ENCODE peak calls at places on chromosomes 13 and 19, in nine cellular contexts. A is brain microvascular endothelial cell, O is IMR-90, J is cardiac muscle cell, R is right atrium auricular region, I is Peyer's patch, H is BE2C, G is HFF-Myc, B is tibial artery. L is an unnamed sample.
A peak's percentile ranks its signal among the peaks of the same experiment; 100 is the strongest.

GRCh38 chr19:42233106-42233505 is 9.3 kb downstream of the GSK3A start:
- DNase-seq in A (no peak), O (no peak), J (no peak), R (no peak), I (no peak), H (no peak), G (no peak), B (no peak), L (no peak)

GRCh38 chr13:26021516-26021915 is 30.3 kb downstream of the SHISA2 start:
- DNase-seq in A (no peak), O (no peak), J (no peak), R (no peak), I (no peak), H (no peak), G (no peak), B (no peak), L (no peak)

GRCh38 chr19:39696418-39696817 is 7.9 kb upstream of the LGALS14 start:
- DNase-seq in A (no peak), O (no peak), J (no peak), R (no peak), I (no peak), H (no peak), G (no peak), B (no peak), L (no peak)

GRCh38 chr13:41746259-41746658 is 214.7 kb downstream of the VWA8 start:
- DNase-seq in A (peak; percentile 47), O (peak; percentile 79), J (no peak), R (no peak), I (no peak), H (no peak), G (peak; percentile 17), B (no peak), L (no peak)

GRCh38 chr19:39126593-39127187 is 1.1 kb downstream of the PAK4 start:
- DNase-seq in A (no peak), O (no peak), J (no peak), R (no peak), I (peak; percentile 86), H (no peak), G (no peak), B (peak; percentile 34), L (peak; percentile 58)

GRCh38 chr13:110700186-110700585 is 5.7 kb downstream of the CARS2 start:
- DNase-seq in A (no peak), O (no peak), J (no peak), R (no peak), I (no peak), H (no peak), G (no peak), B (no peak), L (no peak)

GRCh38 chr13:109804654-109805053 is 18.3 kb upstream of the IRS2 start:
- DNase-seq in A (no peak), O (no peak), J (no peak), R (no peak), I (no peak), H (no peak), G (no peak), B (no peak), L (no peak)

GRCh38 chr13:87129602-87130300 is 541.4 kb upstream of the SLITRK5 start:
- DNase-seq in A (peak; percentile 1), O (peak; percentile 47), J (no peak), R (no peak), I (no peak), H (no peak), G (no peak), B (no peak), L (peak; percentile 77)

GRCh38 chr19:37778613-37779138 is 710 bp downstream of the ZNF573 start:
- DNase-seq in A (no peak), O (peak; percentile 0), J (peak; percentile 12), R (no peak), I (no peak), H (no peak), G (no peak), B (no peak), L (peak; percentile 13)

GRCh38 chr13:26784704-26785639 is 24.4 kb upstream of the GPR12 start:
- DNase-seq in A (no peak), O (no peak), J (no peak), R (no peak), I (peak; percentile 82), H (no peak), G (no peak), B (peak; percentile 28), L (no peak)

GRCh38 chr13:97235549-97236206 is 13.5 kb downstream of the MBNL2 start:
- DNase-seq in A (no peak), O (no peak), J (no peak), R (no peak), I (no peak), H (peak; percentile 61), G (no peak), B (no peak), L (no peak)

GRCh38 chr13:110400786-110401533 is 93.9 kb downstream of the COL4A2 start:
- DNase-seq in A (no peak), O (peak; percentile 73), J (no peak), R (no peak), I (no peak), H (no peak), G (peak; percentile 91), B (no peak), L (no peak)

GRCh38 chr13:105037064-105037463 is 1498.4 kb downstream of the EFNB2 start:
- DNase-seq in A (peak; percentile 67), O (no peak), J (no peak), R (no peak), I (no peak), H (no peak), G (no peak), B (no peak), L (no peak)

DNA sequence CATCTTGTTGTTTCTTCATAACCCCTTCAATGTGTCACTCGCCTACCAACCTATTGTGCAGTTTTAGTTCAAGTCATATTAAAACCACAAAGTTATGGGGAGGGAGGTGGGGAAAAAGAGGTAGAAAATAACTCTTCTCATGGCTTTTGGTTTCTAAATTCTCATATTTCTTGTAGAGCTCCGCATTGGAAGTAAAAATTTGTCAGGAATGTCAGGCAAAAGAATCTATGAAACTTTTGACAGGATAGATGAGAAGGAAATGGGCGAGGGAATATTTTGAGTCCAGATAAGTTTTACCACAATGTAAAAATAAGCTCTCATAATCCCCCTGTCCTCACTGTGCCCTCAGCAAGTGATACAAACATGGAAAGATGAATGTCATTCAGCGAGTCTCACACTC is 270.4 kb downstream of the DLEU7 start:
- DNase-seq in A (no peak), O (no peak), J (no peak), R (no peak), I (no peak), H (no peak), G (no peak), B (no peak), L (no peak)
- H3K4me3 ChIP-seq in A (no peak overlapping the region), O (no peak overlapping the region), J (no peak overlapping the region), R (no peak overlapping the region), I (no peak overlapping the region), H (no peak overlapping the region), G (no peak overlapping the region), B (no peak overlapping the region), L (no peak overlapping the region)

DNA sequence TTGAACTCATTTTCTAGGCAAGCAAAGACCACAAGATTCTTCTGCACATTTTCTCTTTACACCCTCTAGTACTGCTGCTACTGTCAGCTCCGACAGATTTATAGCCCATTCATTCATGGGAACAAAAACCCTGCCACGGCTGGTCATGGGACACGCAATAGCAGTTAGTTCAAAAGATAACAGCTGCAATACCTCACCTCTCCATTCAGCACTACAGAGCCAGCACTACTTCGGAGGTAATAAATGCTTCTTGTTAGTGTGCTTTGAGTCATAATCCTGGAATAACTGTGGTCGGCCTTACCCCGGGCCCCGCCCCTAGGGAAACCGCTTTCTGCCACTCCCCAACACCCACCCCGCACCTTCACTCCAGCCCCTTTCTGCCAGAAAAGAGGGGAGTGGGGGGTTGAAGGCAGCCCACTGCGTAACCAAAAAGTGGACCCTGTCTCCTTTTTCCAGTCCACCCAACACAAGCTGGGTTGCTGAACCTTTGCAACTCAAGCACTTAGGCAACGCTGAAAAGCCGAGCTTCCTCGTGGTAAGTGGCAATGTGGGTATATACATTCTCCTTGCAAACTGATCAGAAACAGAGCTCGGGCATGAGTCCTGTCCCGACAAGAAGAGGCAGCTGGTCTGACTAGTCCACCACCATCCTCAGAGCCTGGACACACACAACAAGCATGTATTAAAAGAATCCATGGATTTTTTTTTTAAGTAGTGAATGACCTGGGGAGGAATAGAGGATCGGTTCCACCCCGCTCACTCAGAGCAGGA is 240.8 kb upstream of the ZNF507 start:
- DNase-seq in A (no peak), O (no peak), J (peak; percentile 17), R (no peak), I (no peak), H (no peak), G (no peak), B (no peak), L (peak; percentile 4)
- TF ChIP-seq CTCF in A (no peak), O (no peak), J (no peak), R (no peak), I (peak; percentile 15), H (no peak), G (no peak), B (no peak), L (no peak)

GRCh38 chr19:35143231-35143715 is at the start of gene FXYD7:
- DNase-seq in A (no peak), O (no peak), J (no peak), R (no peak), I (no peak), H (peak; percentile 50), G (no peak), B (no peak), L (no peak)
- H3K4me3 ChIP-seq in A (no peak within 1 kb of the TSS), O (no peak within 1 kb of the TSS), J (peak within 1 kb of the TSS; percentile 15), R (no peak within 1 kb of the TSS), I (peak within 1 kb of the TSS; percentile 17), H (no peak within 1 kb of the TSS), G (no peak within 1 kb of the TSS), B (no peak within 1 kb of the TSS), L (no peak within 1 kb of the TSS)

DNA sequence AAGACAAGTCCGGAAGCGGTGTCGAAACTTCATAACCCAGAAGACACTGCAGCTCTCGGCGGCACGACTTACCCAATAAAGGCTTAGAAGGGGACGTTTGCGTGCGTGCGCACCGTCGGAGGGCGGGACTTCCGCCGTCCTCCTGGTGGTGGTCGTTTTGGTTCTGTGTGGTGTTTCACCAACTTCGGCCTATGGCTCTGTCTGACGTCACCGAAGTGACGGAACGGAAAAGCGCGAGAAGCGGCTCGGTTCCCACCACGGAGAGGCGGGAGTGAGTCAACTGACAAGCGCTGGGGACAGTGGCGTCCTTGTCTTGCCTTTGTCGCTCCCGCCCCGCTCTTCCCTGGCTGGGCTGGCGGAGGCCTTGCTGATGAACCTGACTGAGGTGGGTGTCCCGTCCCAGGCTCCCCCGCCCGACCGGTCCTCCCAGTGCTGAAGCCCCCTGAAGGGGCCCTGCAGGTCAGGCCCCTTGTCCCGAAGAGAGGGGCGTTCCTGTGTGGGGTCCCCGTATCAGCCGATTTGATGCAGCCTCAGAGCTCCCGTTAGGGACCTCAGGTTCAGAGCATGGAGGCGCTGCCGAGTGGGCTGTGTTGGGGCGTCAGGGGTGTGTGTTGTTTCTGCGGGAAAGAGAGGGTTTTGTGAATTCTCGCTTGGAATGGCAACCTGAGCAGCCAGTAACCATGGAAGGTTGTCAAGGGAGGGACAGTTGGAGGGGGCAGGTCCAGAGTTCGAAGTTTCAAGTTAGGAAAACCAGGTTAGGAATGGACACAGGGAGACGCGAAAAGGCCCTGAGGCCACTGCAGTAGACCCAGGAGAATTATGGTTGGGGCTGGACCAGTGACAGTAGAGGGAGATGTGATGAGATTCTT is at the start of gene ZNF548:
- DNase-seq in A (peak; percentile 99), O (peak; percentile 100), J (peak; percentile 99), R (peak; percentile 99), I (peak; percentile 98), H (peak; percentile 98), G (peak; percentile 97), B (peak; percentile 98), L (peak; percentile 91)
- TF ChIP-seq CTCF in A (peak; percentile 42), O (peak; percentile 34), J (peak; percentile 24), R (peak; percentile 29), I (peak; percentile 42), H (peak; percentile 37), G (no peak), B (peak; percentile 50), L (peak; percentile 16)

GRCh38 chr13:31627097-31627496 is 112.2 kb upstream of the RXFP2 start:
- DNase-seq in A (no peak), O (peak; percentile 39), J (no peak), R (no peak), I (no peak), H (no peak), G (no peak), B (no peak), L (no peak)
- H3K4me3 ChIP-seq in A (no peak overlapping the region), O (no peak overlapping the region), J (no peak overlapping the region), R (no peak overlapping the region), I (no peak overlapping the region), H (no peak overlapping the region), G (no peak overlapping the region), B (no peak overlapping the region), L (no peak overlapping the region)

L was measured in epithelial cell of proximal tubule.